ENCODE peak calls at places on chromosome 15, in six cellular contexts. H is hippocampal formation, X is NCI-H1417, I is endothelial cell, D is A549, T is memory B cell. N is an unnamed sample.

GRCh38 chr15:99956022-99956775 is 223.0 kb upstream of the LYSMD4 start:
- DNase-seq in H (no peak), X (no peak), I (no peak), D (no peak), T (no peak), N (no peak)

GRCh38 chr15:101051291-101052030 is 132.3 kb downstream of the LRRK1 start:
- DNase-seq in H (no peak), X (no peak), I (no peak), D (no peak), T (no peak), N (no peak)

GRCh38 chr15:36004891-36005508 is 459.0 kb upstream of the DPH6 start:
- DNase-seq in H (no peak), X (peak; percentile 3), I (no peak), D (no peak), T (no peak), N (no peak)

GRCh38 chr15:97977734-97978133 is 17.2 kb downstream of the ARRDC4 start:
- DNase-seq in H (no peak), X (no peak), I (no peak), D (no peak), T (no peak), N (no peak)

GRCh38 chr15:74589826-74590225 is 25.8 kb upstream of the CLK3 start:
- DNase-seq in H (no peak), X (no peak), I (no peak), D (no peak), T (no peak), N (no peak)

GRCh38 chr15:95600884-95601283 is 729.6 kb upstream of the NR2F2 start:
- DNase-seq in H (no peak), X (no peak), I (no peak), D (no peak), T (no peak), N (no peak)

GRCh38 chr15:39455502-39455991 is 125.3 kb upstream of the THBS1 start:
- DNase-seq in H (no peak), X (peak; percentile 27), I (no peak), D (no peak), T (no peak), N (peak; percentile 89)

GRCh38 chr15:71780349-71780976 is 29.9 kb upstream of the NR2E3 start:
- DNase-seq in H (no peak), X (peak; percentile 65), I (peak; percentile 40), D (peak; percentile 84), T (peak; percentile 22), N (peak; percentile 45)

GRCh38 chr15:95468820-95469219 is 861.7 kb upstream of the NR2F2 start:
- DNase-seq in H (no peak), X (no peak), I (no peak), D (no peak), T (no peak), N (no peak)

GRCh38 chr15:89542369-89542768 is 32.9 kb upstream of the TICRR start:
- DNase-seq in H (no peak), X (no peak), I (no peak), D (no peak), T (no peak), N (no peak)

GRCh38 chr15:58546635-58547627 is 115.1 kb downstream of the LIPC start:
- DNase-seq in H (no peak), X (no peak), I (no peak), D (peak; percentile 93), T (no peak), N (peak; percentile 75)

GRCh38 chr15:77457619-77458265 is 37.1 kb downstream of the HMG20A start:
- DNase-seq in H (no peak), X (no peak), I (no peak), D (no peak), T (no peak), N (peak; percentile 55)

GRCh38 chr15:46892621-46893160 is 824.6 kb upstream of the SEMA6D start:
- DNase-seq in H (no peak), X (no peak), I (no peak), D (no peak), T (no peak), N (peak; percentile 34)

GRCh38 chr15:50880221-50880620 is 28.3 kb upstream of the AP4E1 start:
- DNase-seq in H (no peak), X (no peak), I (no peak), D (no peak), T (no peak), N (peak; percentile 26)

GRCh38 chr15:74320358-74321247 is 46.8 kb downstream of the CYP11A1 start:
- DNase-seq in H (no peak), X (peak; percentile 91), I (peak; percentile 67), D (peak; percentile 25), T (peak; percentile 17), N (peak; percentile 73)

GRCh38 chr15:77874071-77874470 is 203.4 kb downstream of the TBC1D2B start:
- DNase-seq in H (no peak), X (peak; percentile 73), I (no peak), D (no peak), T (no peak), N (no peak)

GRCh38 chr15:38389924-38390542 is 63.9 kb upstream of the FAM98B start:
- DNase-seq in H (peak; percentile 36), X (peak; percentile 62), I (peak; percentile 80), D (peak; percentile 13), T (peak; percentile 52), N (peak; percentile 67)

GRCh38 chr15:52220251-52220650 is 29.1 kb upstream of the GNB5 start:
- DNase-seq in H (no peak), X (no peak), I (no peak), D (no peak), T (no peak), N (no peak)

GRCh38 chr15:55194246-55194645 is 2.5 kb downstream of the RSL24D1 start:
- DNase-seq in H (no peak), X (no peak), I (no peak), D (no peak), T (no peak), N (no peak)

GRCh38 chr15:69854521-69855171 is 243.1 kb downstream of the TLE3 start:
- DNase-seq in H (no peak), X (no peak), I (no peak), D (no peak), T (no peak), N (no peak)

GRCh38 chr15:100030586-100031249 is 297.5 kb upstream of the LYSMD4 start:
- DNase-seq in H (no peak), X (no peak), I (no peak), D (no peak), T (no peak), N (peak; percentile 9)

GRCh38 chr15:85973584-85974347 is 105.9 kb upstream of the AGBL1 start:
- DNase-seq in H (no peak), X (peak; percentile 56), I (peak; percentile 59), D (no peak), T (no peak), N (no peak)

GRCh38 chr15:52652984-52653383 is 26.2 kb downstream of the ATOSA start:
- DNase-seq in H (no peak), X (no peak), I (no peak), D (no peak), T (no peak), N (peak; percentile 34)

GRCh38 chr15:52031542-52031941 is 12.5 kb downstream of the MAPK6 start:
- DNase-seq in H (no peak), X (no peak), I (no peak), D (no peak), T (no peak), N (no peak)

GRCh38 chr15:45429974-45430792 is 51.8 kb upstream of the GATM start:
- DNase-seq in H (peak; percentile 41), X (no peak), I (peak; percentile 85), D (peak; percentile 34), T (peak; percentile 88), N (peak; percentile 25)

GRCh38 chr15:86362556-86362955 is 282.9 kb downstream of the AGBL1 start:
- DNase-seq in H (no peak), X (no peak), I (no peak), D (no peak), T (no peak), N (no peak)

GRCh38 chr15:95684693-95685115 is 645.8 kb upstream of the NR2F2 start:
- DNase-seq in H (no peak), X (no peak), I (no peak), D (peak; percentile 23), T (no peak), N (peak; percentile 88)

GRCh38 chr15:66387176-66388056 is 704 bp downstream of the MAP2K1 start:
- DNase-seq in H (peak; percentile 44), X (peak; percentile 78), I (peak; percentile 44), D (peak; percentile 90), T (peak; percentile 26), N (peak; percentile 82)

GRCh38 chr15:74829500-74829899 is 3.1 kb downstream of the CPLX3 start:
- DNase-seq in H (no peak), X (no peak), I (no peak), D (no peak), T (no peak), N (no peak)

GRCh38 chr15:78944202-78944625 is 632 bp downstream of the CTSH start:
- DNase-seq in H (no peak), X (no peak), I (no peak), D (no peak), T (no peak), N (no peak)

GRCh38 chr15:37758412-37758811 is 176.0 kb upstream of the TMCO5A start:
- DNase-seq in H (no peak), X (no peak), I (no peak), D (no peak), T (no peak), N (no peak)

GRCh38 chr15:80367094-80367493 is 37.1 kb upstream of the ARNT2 start:
- DNase-seq in H (no peak), X (no peak), I (no peak), D (peak; percentile 24), T (no peak), N (peak; percentile 30)

GRCh38 chr15:91852741-91853500 is 587 bp upstream of the SLCO3A1 start:
- DNase-seq in H (peak; percentile 82), X (peak; percentile 85), I (peak; percentile 76), D (peak; percentile 92), T (peak; percentile 11), N (peak; percentile 9)

GRCh38 chr15:90225504-90226234 is 8.1 kb downstream of the CIB1 start:
- DNase-seq in H (no peak), X (peak; percentile 94), I (no peak), D (no peak), T (no peak), N (no peak)

N was measured in foreskin fibroblast.